ENCODE peak calls at places on chromosomes 6 and 20, in seven cellular contexts. One of them, this sample, is unnamed.

GRCh38 chr6:91751496-91751895 is 1164.6 kb upstream of the MAP3K7 start:
- DNase-seq in IMR-90: no peak
- DNase-seq in mucosa of descending colon: no peak
- DNase-seq in breast epithelium: no peak
- DNase-seq in GM12865: no peak
- DNase-seq in epithelial cell of esophagus: no peak
- DNase-seq in A549: no peak
- DNase-seq in this sample: no peak

GRCh38 chr20:63896136-63896890 is 1.4 kb downstream of the DNAJC5 start:
- DNase-seq in IMR-90: peak; percentile 46
- DNase-seq in mucosa of descending colon: peak; percentile 66
- DNase-seq in breast epithelium: no peak
- DNase-seq in GM12865: peak; percentile 78
- DNase-seq in epithelial cell of esophagus: peak; percentile 44
- DNase-seq in A549: no peak
- DNase-seq in this sample: no peak

GRCh38 chr6:126195625-126196236 is 144.2 kb upstream of the CENPW start:
- DNase-seq in IMR-90: peak; percentile 49
- DNase-seq in mucosa of descending colon: no peak
- DNase-seq in breast epithelium: no peak
- DNase-seq in GM12865: no peak
- DNase-seq in epithelial cell of esophagus: no peak
- DNase-seq in A549: no peak
- DNase-seq in this sample: no peak

GRCh38 chr6:1522779-1523178 is 86.9 kb upstream of the FOXC1 start:
- DNase-seq in IMR-90: no peak
- DNase-seq in mucosa of descending colon: no peak
- DNase-seq in breast epithelium: no peak
- DNase-seq in GM12865: no peak
- DNase-seq in epithelial cell of esophagus: no peak
- DNase-seq in A549: no peak
- DNase-seq in this sample: no peak

GRCh38 chr6:105489213-105489525 is 86.3 kb upstream of the PREP start:
- DNase-seq in IMR-90: peak; percentile 38
- DNase-seq in mucosa of descending colon: no peak
- DNase-seq in breast epithelium: no peak
- DNase-seq in GM12865: no peak
- DNase-seq in epithelial cell of esophagus: no peak
- DNase-seq in A549: no peak
- DNase-seq in this sample: no peak

GRCh38 chr6:56246544-56246940 is 838 bp downstream of the COL21A1 start:
- DNase-seq in IMR-90: no peak
- DNase-seq in mucosa of descending colon: no peak
- DNase-seq in breast epithelium: no peak
- DNase-seq in GM12865: no peak
- DNase-seq in epithelial cell of esophagus: peak; percentile 27
- DNase-seq in A549: no peak
- DNase-seq in this sample: no peak

GRCh38 chr6:6758915-6759654 is 170.6 kb downstream of the LY86 start:
- DNase-seq in IMR-90: peak; percentile 61
- DNase-seq in mucosa of descending colon: peak; percentile 61
- DNase-seq in breast epithelium: no peak
- DNase-seq in GM12865: peak; percentile 76
- DNase-seq in epithelial cell of esophagus: peak; percentile 53
- DNase-seq in A549: peak; percentile 21
- DNase-seq in this sample: peak; percentile 46

GRCh38 chr20:23407770-23408467 is 13.4 kb downstream of the NAPB start:
- DNase-seq in IMR-90: no peak
- DNase-seq in mucosa of descending colon: no peak
- DNase-seq in breast epithelium: no peak
- DNase-seq in GM12865: peak; percentile 62
- DNase-seq in epithelial cell of esophagus: no peak
- DNase-seq in A549: no peak
- DNase-seq in this sample: no peak

GRCh38 chr20:483791-484644 is 21.7 kb upstream of the TBC1D20 start:
- DNase-seq in IMR-90: no peak
- DNase-seq in mucosa of descending colon: no peak
- DNase-seq in breast epithelium: no peak
- DNase-seq in GM12865: no peak
- DNase-seq in epithelial cell of esophagus: no peak
- DNase-seq in A549: no peak
- DNase-seq in this sample: no peak

GRCh38 chr20:59571591-59572314 is 32.6 kb upstream of the PHACTR3 start:
- DNase-seq in IMR-90: peak; percentile 38
- DNase-seq in mucosa of descending colon: peak; percentile 69
- DNase-seq in breast epithelium: no peak
- DNase-seq in GM12865: peak; percentile 48
- DNase-seq in epithelial cell of esophagus: peak; percentile 41
- DNase-seq in A549: peak; percentile 41
- DNase-seq in this sample: peak; percentile 20

GRCh38 chr6:148887181-148887580 is 140.4 kb downstream of the UST start:
- DNase-seq in IMR-90: no peak
- DNase-seq in mucosa of descending colon: no peak
- DNase-seq in breast epithelium: no peak
- DNase-seq in GM12865: no peak
- DNase-seq in epithelial cell of esophagus: peak; percentile 35
- DNase-seq in A549: no peak
- DNase-seq in this sample: no peak

GRCh38 chr20:63783970-63784369 is 44.4 kb downstream of the SLC2A4RG start:
- DNase-seq in IMR-90: no peak
- DNase-seq in mucosa of descending colon: no peak
- DNase-seq in breast epithelium: no peak
- DNase-seq in GM12865: no peak
- DNase-seq in epithelial cell of esophagus: no peak
- DNase-seq in A549: no peak
- DNase-seq in this sample: no peak

GRCh38 chr6:40426341-40427066 is 160.7 kb downstream of the LRFN2 start:
- DNase-seq in IMR-90: no peak
- DNase-seq in mucosa of descending colon: no peak
- DNase-seq in breast epithelium: no peak
- DNase-seq in GM12865: no peak
- DNase-seq in epithelial cell of esophagus: no peak
- DNase-seq in A549: no peak
- DNase-seq in this sample: no peak

GRCh38 chr6:51513891-51514290 is 573.5 kb downstream of the PKHD1 start:
- DNase-seq in IMR-90: no peak
- DNase-seq in mucosa of descending colon: no peak
- DNase-seq in breast epithelium: no peak
- DNase-seq in GM12865: no peak
- DNase-seq in epithelial cell of esophagus: peak; percentile 53
- DNase-seq in A549: no peak
- DNase-seq in this sample: no peak

GRCh38 chr20:43569282-43569681 is 10.5 kb downstream of the SGK2 start:
- DNase-seq in IMR-90: no peak
- DNase-seq in mucosa of descending colon: no peak
- DNase-seq in breast epithelium: no peak
- DNase-seq in GM12865: no peak
- DNase-seq in epithelial cell of esophagus: no peak
- DNase-seq in A549: no peak
- DNase-seq in this sample: no peak

GRCh38 chr20:43570496-43570895 is 11.7 kb downstream of the SGK2 start:
- DNase-seq in IMR-90: no peak
- DNase-seq in mucosa of descending colon: peak; percentile 80
- DNase-seq in breast epithelium: no peak
- DNase-seq in GM12865: no peak
- DNase-seq in epithelial cell of esophagus: no peak
- DNase-seq in A549: no peak
- DNase-seq in this sample: no peak

GRCh38 chr20:43571771-43572170 is 12.9 kb downstream of the SGK2 start:
- DNase-seq in IMR-90: no peak
- DNase-seq in mucosa of descending colon: no peak
- DNase-seq in breast epithelium: no peak
- DNase-seq in GM12865: no peak
- DNase-seq in epithelial cell of esophagus: no peak
- DNase-seq in A549: no peak
- DNase-seq in this sample: no peak

GRCh38 chr20:43572891-43573290 is 14.1 kb downstream of the SGK2 start:
- DNase-seq in IMR-90: no peak
- DNase-seq in mucosa of descending colon: no peak
- DNase-seq in breast epithelium: no peak
- DNase-seq in GM12865: no peak
- DNase-seq in epithelial cell of esophagus: no peak
- DNase-seq in A549: no peak
- DNase-seq in this sample: no peak

DNA sequence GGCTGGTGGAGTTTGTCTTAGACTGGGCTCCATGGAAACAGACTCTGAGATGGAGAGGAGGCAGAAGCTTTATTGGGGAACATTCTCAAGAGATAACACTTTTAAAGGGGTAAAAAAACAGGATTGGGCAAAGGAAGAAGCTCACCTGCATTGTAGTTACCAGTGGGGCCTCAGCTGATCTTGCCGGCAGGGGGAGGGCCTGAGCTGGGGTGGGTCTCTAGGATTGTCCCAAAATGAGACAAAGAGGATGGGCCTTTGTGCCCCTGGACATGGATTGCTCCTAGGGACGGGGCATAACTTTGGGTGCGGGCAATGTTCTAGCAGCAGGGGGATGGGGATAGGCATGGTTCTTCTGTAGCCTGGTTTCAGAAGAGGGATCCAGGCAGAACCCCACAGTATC is 12.5 kb downstream of the SGK2 start:
- DNase-seq in IMR-90: no peak
- DNase-seq in mucosa of descending colon: no peak
- DNase-seq in breast epithelium: no peak
- DNase-seq in GM12865: no peak
- DNase-seq in epithelial cell of esophagus: no peak
- DNase-seq in A549: no peak
- DNase-seq in this sample: no peak
- TF ChIP-seq CTCF in IMR-90: no peak
- TF ChIP-seq CTCF in mucosa of descending colon: no peak
- TF ChIP-seq CTCF in breast epithelium: no peak
- TF ChIP-seq CTCF in GM12865: peak; percentile 20
- TF ChIP-seq CTCF in epithelial cell of esophagus: no peak
- TF ChIP-seq CTCF in A549: no peak
- TF ChIP-seq CTCF in this sample: no peak

GRCh38 chr6:53426544-53427270 is 78.0 kb upstream of the ELOVL5 start:
- DNase-seq in IMR-90: no peak
- DNase-seq in mucosa of descending colon: no peak
- DNase-seq in breast epithelium: no peak
- DNase-seq in GM12865: peak; percentile 69
- DNase-seq in epithelial cell of esophagus: no peak
- DNase-seq in A549: no peak
- DNase-seq in this sample: no peak

GRCh38 chr6:53432318-53433161 is 83.8 kb upstream of the ELOVL5 start:
- DNase-seq in IMR-90: peak; percentile 81
- DNase-seq in mucosa of descending colon: no peak
- DNase-seq in breast epithelium: no peak
- DNase-seq in GM12865: no peak
- DNase-seq in epithelial cell of esophagus: peak; percentile 60
- DNase-seq in A549: peak; percentile 63
- DNase-seq in this sample: no peak

GRCh38 chr6:53428886-53429285 is 80.1 kb upstream of the ELOVL5 start:
- DNase-seq in IMR-90: no peak
- DNase-seq in mucosa of descending colon: no peak
- DNase-seq in breast epithelium: no peak
- DNase-seq in GM12865: no peak
- DNase-seq in epithelial cell of esophagus: no peak
- DNase-seq in A549: no peak
- DNase-seq in this sample: no peak

GRCh38 chr6:53431704-53432103 is 83.0 kb upstream of the ELOVL5 start:
- DNase-seq in IMR-90: no peak
- DNase-seq in mucosa of descending colon: no peak
- DNase-seq in breast epithelium: no peak
- DNase-seq in GM12865: no peak
- DNase-seq in epithelial cell of esophagus: no peak
- DNase-seq in A549: no peak
- DNase-seq in this sample: no peak

GRCh38 chr6:53429401-53429800 is 80.7 kb upstream of the ELOVL5 start:
- DNase-seq in IMR-90: no peak
- DNase-seq in mucosa of descending colon: no peak
- DNase-seq in breast epithelium: no peak
- DNase-seq in GM12865: no peak
- DNase-seq in epithelial cell of esophagus: no peak
- DNase-seq in A549: no peak
- DNase-seq in this sample: no peak
- H3K4me3 ChIP-seq in IMR-90: no peak overlapping the region
- H3K4me3 ChIP-seq in mucosa of descending colon: no peak overlapping the region
- H3K4me3 ChIP-seq in breast epithelium: no peak overlapping the region
- H3K4me3 ChIP-seq in GM12865: no peak overlapping the region
- H3K4me3 ChIP-seq in epithelial cell of esophagus: no peak overlapping the region
- H3K4me3 ChIP-seq in A549: no peak overlapping the region
- H3K4me3 ChIP-seq in this sample: no peak overlapping the region

GRCh38 chr20:13207016-13207415 is 14.1 kb upstream of the ISM1 start:
- DNase-seq in IMR-90: no peak
- DNase-seq in mucosa of descending colon: no peak
- DNase-seq in breast epithelium: no peak
- DNase-seq in GM12865: no peak
- DNase-seq in epithelial cell of esophagus: no peak
- DNase-seq in A549: no peak
- DNase-seq in this sample: no peak

GRCh38 chr20:13216533-13216932 is 4.5 kb upstream of the ISM1 start:
- DNase-seq in IMR-90: no peak
- DNase-seq in mucosa of descending colon: no peak
- DNase-seq in breast epithelium: no peak
- DNase-seq in GM12865: no peak
- DNase-seq in epithelial cell of esophagus: no peak
- DNase-seq in A549: no peak
- DNase-seq in this sample: no peak

GRCh38 chr20:13213335-13213734 is 7.7 kb upstream of the ISM1 start:
- DNase-seq in IMR-90: no peak
- DNase-seq in mucosa of descending colon: no peak
- DNase-seq in breast epithelium: no peak
- DNase-seq in GM12865: no peak
- DNase-seq in epithelial cell of esophagus: no peak
- DNase-seq in A549: no peak
- DNase-seq in this sample: no peak

GRCh38 chr20:13212750-13213149 is 8.3 kb upstream of the ISM1 start:
- DNase-seq in IMR-90: no peak
- DNase-seq in mucosa of descending colon: no peak
- DNase-seq in breast epithelium: no peak
- DNase-seq in GM12865: peak; percentile 40
- DNase-seq in epithelial cell of esophagus: peak; percentile 47
- DNase-seq in A549: no peak
- DNase-seq in this sample: no peak

GRCh38 chr20:13211956-13212618 is 9.0 kb upstream of the ISM1 start:
- DNase-seq in IMR-90: no peak
- DNase-seq in mucosa of descending colon: no peak
- DNase-seq in breast epithelium: no peak
- DNase-seq in GM12865: no peak
- DNase-seq in epithelial cell of esophagus: no peak
- DNase-seq in A549: no peak
- DNase-seq in this sample: no peak
- TF ChIP-seq CTCF in IMR-90: no peak
- TF ChIP-seq CTCF in mucosa of descending colon: no peak
- TF ChIP-seq CTCF in breast epithelium: no peak
- TF ChIP-seq CTCF in GM12865: no peak
- TF ChIP-seq CTCF in epithelial cell of esophagus: no peak
- TF ChIP-seq CTCF in A549: no peak
- TF ChIP-seq CTCF in this sample: no peak

DNA sequence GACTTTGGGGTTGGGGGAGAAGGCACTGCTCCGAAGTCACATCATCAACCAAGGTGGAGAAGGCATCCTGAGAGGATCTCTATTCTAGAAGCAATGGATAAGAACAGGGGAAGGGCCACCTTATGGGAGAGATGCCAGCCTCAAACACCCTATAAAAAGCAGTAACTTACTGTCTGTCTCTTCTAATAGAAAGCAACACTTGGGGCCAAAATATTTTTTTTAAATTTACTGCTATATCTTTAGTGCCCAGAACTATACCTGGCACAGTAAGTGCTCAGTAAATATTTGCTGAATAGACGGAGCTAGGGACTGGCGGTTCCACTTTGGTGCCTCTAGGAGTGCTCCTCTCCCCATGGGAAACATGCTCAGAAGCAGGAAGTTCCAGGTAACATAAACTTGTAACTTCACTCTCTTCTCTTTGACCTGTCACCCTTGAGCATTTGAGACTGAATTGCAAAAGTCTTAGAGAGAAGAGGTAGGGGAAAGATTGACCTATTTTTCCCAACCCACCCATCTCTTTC is 807 bp upstream of the OTOR start:
- DNase-seq in IMR-90: no peak
- DNase-seq in mucosa of descending colon: no peak
- DNase-seq in breast epithelium: no peak
- DNase-seq in GM12865: no peak
- DNase-seq in epithelial cell of esophagus: no peak
- DNase-seq in A549: peak; percentile 22
- DNase-seq in this sample: no peak
- H3K4me3 ChIP-seq in IMR-90: no peak overlapping the region
- H3K4me3 ChIP-seq in mucosa of descending colon: no peak overlapping the region
- H3K4me3 ChIP-seq in breast epithelium: no peak overlapping the region
- H3K4me3 ChIP-seq in GM12865: no peak overlapping the region
- H3K4me3 ChIP-seq in epithelial cell of esophagus: no peak overlapping the region
- H3K4me3 ChIP-seq in A549: no peak overlapping the region
- H3K4me3 ChIP-seq in this sample: no peak overlapping the region